ENCODE peak calls at places on chromosomes 3 and 15, in nine cellular contexts. S is Calu3, C is lower leg skin, U is Panc1, W is nephron progenitor cell, N is heart right ventricle, Y is PC-9, K is heart left ventricle, X is DND-41. Q is an unnamed sample.

GRCh38 chr15:100525894-100526512 is 2.7 kb downstream of the CERS3 start:
- DNase-seq in S (no peak), C (peak; percentile 91), U (no peak), W (no peak), N (peak; percentile 63), Y (no peak), K (peak; percentile 65), X (no peak), Q (no peak)

GRCh38 chr15:101390462-101390861 is 95.4 kb upstream of the SNRPA1 start:
- DNase-seq in S (no peak), C (peak; percentile 70), U (no peak), W (no peak), N (no peak), Y (no peak), K (no peak), X (no peak), Q (no peak)

GRCh38 chr15:25727116-25727515 is 136.0 kb downstream of the ATP10A start:
- DNase-seq in S (no peak), C (peak; percentile 72), U (no peak), W (no peak), N (no peak), Y (no peak), K (no peak), X (no peak), Q (no peak)

GRCh38 chr15:100060276-100060926 is 281.4 kb downstream of the ADAMTS17 start:
- DNase-seq in S (no peak), C (no peak), U (no peak), W (no peak), N (no peak), Y (peak; percentile 50), K (no peak), X (no peak), Q (no peak)

GRCh38 chr3:183745300-183746098 is 47.9 kb downstream of the YEATS2 start:
- DNase-seq in S (no peak), C (no peak), U (no peak), W (no peak), N (no peak), Y (no peak), K (no peak), X (no peak), Q (no peak)

GRCh38 chr15:62110000-62110851 is 43.4 kb downstream of the C2CD4A start:
- DNase-seq in S (peak; percentile 57), C (no peak), U (peak; percentile 85), W (no peak), N (no peak), Y (no peak), K (no peak), X (no peak), Q (no peak)

GRCh38 chr15:28125673-28126651 is 26.8 kb upstream of the OCA2 start:
- DNase-seq in S (no peak), C (no peak), U (peak; percentile 24), W (no peak), N (no peak), Y (no peak), K (no peak), X (no peak), Q (peak; percentile 54)

GRCh38 chr3:33067484-33067883 is 29.5 kb downstream of the GLB1 start:
- DNase-seq in S (peak; percentile 10), C (no peak), U (no peak), W (no peak), N (no peak), Y (no peak), K (no peak), X (no peak), Q (no peak)

DNA sequence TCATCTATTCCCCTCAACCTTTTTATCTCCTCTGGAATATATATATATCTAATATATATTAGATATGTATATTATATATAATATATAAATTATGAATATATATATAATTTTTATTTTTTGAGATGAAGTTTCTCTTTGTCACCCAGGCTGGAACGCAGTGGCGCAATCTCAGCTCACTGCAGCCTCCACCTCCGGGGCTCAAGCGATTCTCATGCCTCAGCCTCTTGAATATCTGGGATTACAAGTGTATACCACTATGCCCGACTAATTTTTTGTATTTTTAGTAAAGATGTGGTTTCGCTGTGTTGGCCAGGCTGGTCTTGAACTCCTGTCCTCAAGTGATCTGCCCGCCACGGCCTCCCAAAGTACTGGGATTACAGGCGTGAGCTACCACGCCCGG is 22.2 kb downstream of the PXYLP1 start:
- DNase-seq in S (no peak), C (peak; percentile 50), U (no peak), W (no peak), N (no peak), Y (no peak), K (no peak), X (no peak), Q (no peak)
- TF ChIP-seq CTCF in S (no peak), C (no peak), U (no peak), W (no peak), N (no peak), Y (no peak), K (no peak), X (no peak), Q (no peak)

DNA sequence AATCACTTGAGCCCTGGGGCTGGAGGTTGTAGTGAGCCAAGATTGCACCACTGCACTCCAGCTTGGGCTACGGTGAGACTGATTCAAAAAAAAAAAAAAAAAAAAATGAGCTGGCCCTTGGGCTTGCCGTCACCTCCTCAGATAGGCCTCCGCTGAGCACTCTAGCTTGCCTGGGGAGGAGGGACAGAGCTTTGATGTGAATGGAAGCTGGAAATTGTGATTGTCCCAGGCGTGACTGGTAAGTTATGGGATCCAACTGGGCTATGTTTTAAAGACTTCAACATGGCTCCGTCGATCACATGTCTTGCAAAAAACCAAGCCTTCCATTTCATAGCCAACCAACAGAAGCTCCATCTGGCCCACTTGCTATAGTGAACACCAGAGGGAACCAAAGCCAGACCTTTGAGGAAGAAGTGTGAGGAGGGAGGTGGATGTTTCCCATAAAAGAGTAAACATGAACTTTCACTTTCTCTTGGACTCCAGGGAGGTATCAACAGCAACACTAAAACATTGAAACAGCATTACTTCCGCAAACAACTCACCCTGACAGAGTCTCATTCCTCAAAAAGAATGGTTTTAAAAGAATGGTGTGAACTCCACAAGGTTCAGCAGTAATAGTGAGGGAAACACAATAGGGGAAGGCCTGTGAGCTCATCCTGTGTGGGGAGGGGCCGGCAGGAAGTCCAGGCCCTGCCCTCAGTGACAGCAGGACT is 59.3 kb upstream of the IL12A start:
- DNase-seq in S (peak; percentile 49), C (no peak), U (no peak), W (no peak), N (peak; percentile 20), Y (peak; percentile 51), K (no peak), X (no peak), Q (peak; percentile 25)
- TF ChIP-seq CTCF in S (no peak), C (no peak), U (no peak), W (no peak), N (peak; percentile 41), Y (peak; percentile 62), K (peak; percentile 22), X (peak; percentile 27), Q (no peak)

DNA sequence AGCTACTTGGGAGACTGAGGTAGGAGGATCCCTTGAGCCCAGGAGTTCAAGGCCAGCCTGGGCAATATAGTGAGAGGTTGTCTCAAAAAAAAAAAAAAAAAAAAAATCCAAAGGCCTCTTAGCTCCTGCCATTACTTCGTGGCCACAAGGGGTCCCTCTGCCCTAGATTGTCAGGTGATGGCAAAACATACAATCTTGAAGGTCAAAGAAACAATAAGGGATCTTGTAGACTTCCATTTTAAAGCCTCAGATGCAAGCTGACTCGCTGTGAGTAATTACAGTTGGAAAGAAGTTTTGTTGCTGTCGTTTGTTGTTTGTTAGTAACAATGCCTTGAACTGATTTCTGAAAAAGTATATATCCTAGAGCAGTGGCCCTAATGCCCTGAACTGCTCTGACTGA is 55.9 kb upstream of the PLCL2 start:
- DNase-seq in S (peak; percentile 47), C (no peak), U (no peak), W (peak; percentile 25), N (no peak), Y (peak; percentile 8), K (no peak), X (no peak), Q (peak; percentile 48)
- TF ChIP-seq CTCF in S (no peak), C (no peak), U (peak; percentile 31), W (peak; percentile 37), N (peak; percentile 27), Y (peak; percentile 49), K (no peak), X (no peak), Q (peak; percentile 44)

DNA sequence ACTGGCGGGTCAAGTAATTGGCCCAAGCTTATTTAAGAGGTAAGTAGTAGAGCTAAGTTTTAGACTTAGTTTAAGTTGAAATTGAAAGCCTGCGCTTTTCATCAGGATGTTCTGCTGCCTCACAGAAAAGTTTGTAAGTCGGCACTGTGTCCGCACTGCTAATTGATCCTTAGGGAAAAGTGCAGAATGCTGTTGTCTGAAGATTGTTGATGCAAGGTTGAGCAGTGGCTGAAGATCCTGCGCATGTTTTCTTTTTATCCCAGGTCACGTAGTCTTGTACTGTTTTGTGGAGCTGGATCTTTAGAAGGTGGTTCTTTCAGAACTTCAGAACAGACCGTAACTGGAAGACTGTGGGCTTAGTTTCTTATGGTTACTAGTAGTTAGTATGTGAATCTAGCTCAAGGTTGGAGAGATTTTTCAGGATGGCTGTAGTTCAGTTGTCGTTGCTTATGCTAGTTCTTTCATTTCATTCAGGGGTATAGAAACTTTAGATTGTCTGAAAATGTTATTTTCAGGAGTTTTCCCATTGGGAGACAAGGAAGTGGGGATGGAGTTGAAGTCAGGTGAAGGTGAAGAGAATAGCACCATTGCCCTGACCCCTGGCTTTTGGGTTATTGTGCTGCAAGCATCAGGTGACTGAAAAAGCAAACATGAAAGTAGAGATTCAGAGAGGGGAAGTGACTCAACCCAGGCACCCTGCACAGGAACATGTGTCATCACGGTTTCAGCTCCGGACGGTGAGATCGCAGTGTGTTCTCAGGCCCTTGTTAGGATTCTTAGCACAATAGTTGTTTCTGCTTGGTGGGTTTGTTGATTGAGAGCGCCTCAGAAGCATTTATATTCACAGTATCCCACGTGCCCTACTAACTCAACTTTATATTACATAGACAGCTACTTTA is 32.8 kb downstream of the AKAP13 start:
- DNase-seq in S (peak; percentile 79), C (peak; percentile 92), U (peak; percentile 97), W (peak; percentile 16), N (peak; percentile 23), Y (peak; percentile 59), K (peak; percentile 47), X (peak; percentile 25), Q (peak; percentile 90)
- TF ChIP-seq CTCF in S (no peak), C (no peak), U (no peak), W (no peak), N (peak; percentile 28), Y (no peak), K (no peak), X (no peak), Q (no peak)

GRCh38 chr15:58214941-58215340 is 76.8 kb downstream of the AQP9 start:
- DNase-seq in S (no peak), C (no peak), U (no peak), W (no peak), N (no peak), Y (no peak), K (no peak), X (no peak), Q (no peak)

GRCh38 chr15:58213587-58214360 is 75.6 kb downstream of the AQP9 start:
- DNase-seq in S (no peak), C (no peak), U (no peak), W (no peak), N (no peak), Y (no peak), K (no peak), X (no peak), Q (no peak)

GRCh38 chr15:58212909-58213526 is 74.8 kb downstream of the AQP9 start:
- DNase-seq in S (peak; percentile 53), C (no peak), U (no peak), W (no peak), N (no peak), Y (no peak), K (no peak), X (peak; percentile 27), Q (peak; percentile 52)
- TF ChIP-seq CTCF in S (peak; percentile 51), C (no peak), U (peak; percentile 78), W (peak; percentile 53), N (peak; percentile 64), Y (peak; percentile 67), K (peak; percentile 28), X (peak; percentile 63), Q (peak; percentile 43)